ENCODE peak calls at places on chromosomes 7 and 10, in six cellular contexts. W, V, X, Z, F and J are unnamed samples.

GRCh38 chr10:14838582-14839304 is 637 bp downstream of the HSPA14 start:
- DNase-seq in F (peak), X (no peak), Z (no peak), V (peak), W (no peak), J (no peak)

GRCh38 chr7:137927386-137927785 is 74.5 kb downstream of the CREB3L2 start:
- DNase-seq in X (no peak), V (no peak), W (no peak), Z (no peak), F (no peak), J (no peak)

GRCh38 chr10:44890721-44891550 is 20.2 kb upstream of the TMEM72 start:
- DNase-seq in V (no peak), F (no peak), W (no peak), Z (no peak), X (no peak), J (no peak)

GRCh38 chr10:88763441-88763840 is 3.6 kb downstream of the LIPN start:
- DNase-seq in F (no peak), V (no peak), X (no peak), Z (no peak), W (no peak), J (peak)

GRCh38 chr10:12340937-12341336 is 8.4 kb upstream of the CAMK1D start:
- DNase-seq in X (no peak), V (no peak), Z (no peak), F (no peak), W (no peak), J (no peak)

GRCh38 chr7:30840176-30841024 is 69.2 kb downstream of the MINDY4 start:
- DNase-seq in F (no peak), V (no peak), Z (no peak), X (no peak), W (no peak), J (no peak)

GRCh38 chr10:77770868-77771175 is 133.2 kb upstream of the KCNMA1 start:
- DNase-seq in W (no peak), V (no peak), X (no peak), Z (no peak), F (no peak), J (no peak)

GRCh38 chr7:45230611-45231165 is 73.1 kb downstream of the RAMP3 start:
- DNase-seq in W (no peak), F (no peak), Z (no peak), X (no peak), V (no peak), J (no peak)

GRCh38 chr10:124175701-124176100 is 82.3 kb upstream of the CHST15 start:
- DNase-seq in F (no peak), W (no peak), X (no peak), Z (no peak), V (no peak), J (no peak)

GRCh38 chr10:19917756-19918478 is 101.7 kb downstream of the PLXDC2 start:
- DNase-seq in V (no peak), Z (no peak), X (no peak), F (no peak), W (no peak), J (no peak)

GRCh38 chr10:71838264-71839211 is 12.5 kb downstream of the PSAP start:
- DNase-seq in W (no peak), F (no peak), Z (no peak), V (no peak), X (no peak), J (no peak)

GRCh38 chr7:101020444-101020843 is 563 bp downstream of the MUC17 start:
- DNase-seq in F (no peak), W (no peak), Z (no peak), X (no peak), V (no peak), J (no peak)

GRCh38 chr10:46297406-46298204 is 10.8 kb downstream of the ANTXRL start:
- DNase-seq in F (no peak), X (no peak), V (no peak), W (no peak), Z (no peak), J (no peak)

GRCh38 chr7:55557666-55558188 is 14.6 kb downstream of the VOPP1 start:
- DNase-seq in X (no peak), V (no peak), F (no peak), Z (no peak), W (no peak), J (no peak)

GRCh38 chr10:60192986-60193385 is 196.7 kb downstream of the ANK3 start:
- DNase-seq in Z (no peak), F (no peak), X (no peak), V (no peak), W (no peak), J (no peak)

GRCh38 chr10:129888784-129889616 is 75.1 kb downstream of the EBF3 start:
- DNase-seq in Z (no peak), W (no peak), X (no peak), F (peak), V (peak), J (peak)

GRCh38 chr10:46542567-46543323 is 13.7 kb downstream of the GPRIN2 start:
- DNase-seq in V (no peak), W (no peak), X (no peak), Z (peak), F (peak), J (no peak)

GRCh38 chr10:46541017-46541661 is 15.3 kb downstream of the GPRIN2 start:
- DNase-seq in W (no peak), V (no peak), Z (no peak), X (no peak), F (peak), J (no peak)

GRCh38 chr10:89302628-89303027 is 782 bp downstream of the IFIT2 start:
- DNase-seq in V (no peak), F (no peak), X (no peak), W (no peak), Z (no peak), J (no peak)

GRCh38 chr10:99779335-99779734 is 3.1 kb upstream of the ABCC2 start:
- DNase-seq in V (no peak), F (no peak), W (no peak), X (no peak), Z (no peak), J (no peak)

GRCh38 chr10:3825862-3826351 is 40.9 kb upstream of the KLF6 start:
- DNase-seq in W (no peak), F (no peak), Z (no peak), V (no peak), X (no peak), J (no peak)

GRCh38 chr10:36506696-36507477 is 618.5 kb upstream of the ANKRD30A start:
- DNase-seq in W (no peak), Z (no peak), V (no peak), X (no peak), F (no peak), J (no peak)

GRCh38 chr7:29146888-29147609 is 712 bp upstream of the CPVL start:
- DNase-seq in X (no peak), V (peak), Z (no peak), W (no peak), F (peak), J (no peak)

GRCh38 chr7:121624922-121625321 is 228.8 kb upstream of the FAM3C start:
- DNase-seq in X (peak), W (no peak), F (peak), V (peak), Z (no peak), J (no peak)